ENCODE peak calls at places on chromosomes 3 and 15, in eight cellular contexts. One of them, this sample, is unnamed.

GRCh38 chr3:161163297-161163696 is 57.8 kb upstream of the NMD3 start:
- DNase-seq in RWPE2: peak; percentile 53
- DNase-seq in tibial artery: no peak
- DNase-seq in pancreas: no peak
- DNase-seq in stomach: no peak
- DNase-seq in activated B cell treated with CpG ODN at 0.5 μM for 24 hours: no peak
- DNase-seq in nephron progenitor cell: no peak
- DNase-seq in AG10803: peak; percentile 88
- DNase-seq in this sample: no peak

GRCh38 chr15:83248151-83248851 is 36.2 kb downstream of the BNC1 start:
- DNase-seq in AG10803: peak; percentile 66
- DNase-seq in stomach: no peak
- DNase-seq in pancreas: no peak
- DNase-seq in RWPE2: no peak
- DNase-seq in nephron progenitor cell: peak; percentile 43
- DNase-seq in tibial artery: no peak
- DNase-seq in activated B cell treated with CpG ODN at 0.5 μM for 24 hours: no peak
- DNase-seq in this sample: peak; percentile 57

GRCh38 chr3:125189378-125190165 is 23.0 kb downstream of the SLC12A8 start:
- DNase-seq in tibial artery: no peak
- DNase-seq in stomach: no peak
- DNase-seq in activated B cell treated with CpG ODN at 0.5 μM for 24 hours: no peak
- DNase-seq in RWPE2: no peak
- DNase-seq in AG10803: no peak
- DNase-seq in pancreas: no peak
- DNase-seq in nephron progenitor cell: no peak
- DNase-seq in this sample: no peak

GRCh38 chr3:124530916-124531315 is 199.3 kb upstream of the UMPS start:
- DNase-seq in pancreas: no peak
- DNase-seq in AG10803: no peak
- DNase-seq in stomach: no peak
- DNase-seq in tibial artery: no peak
- DNase-seq in RWPE2: no peak
- DNase-seq in nephron progenitor cell: no peak
- DNase-seq in activated B cell treated with CpG ODN at 0.5 μM for 24 hours: no peak
- DNase-seq in this sample: no peak

GRCh38 chr3:100516843-100517242 is 24.4 kb downstream of the TMEM45A start:
- DNase-seq in nephron progenitor cell: no peak
- DNase-seq in AG10803: peak; percentile 84
- DNase-seq in RWPE2: no peak
- DNase-seq in pancreas: no peak
- DNase-seq in tibial artery: no peak
- DNase-seq in stomach: no peak
- DNase-seq in activated B cell treated with CpG ODN at 0.5 μM for 24 hours: no peak
- DNase-seq in this sample: no peak

GRCh38 chr15:31278544-31279220 is 48.0 kb upstream of the KLF13 start:
- DNase-seq in activated B cell treated with CpG ODN at 0.5 μM for 24 hours: no peak
- DNase-seq in pancreas: peak; percentile 45
- DNase-seq in stomach: peak; percentile 21
- DNase-seq in nephron progenitor cell: no peak
- DNase-seq in RWPE2: peak; percentile 65
- DNase-seq in tibial artery: peak; percentile 56
- DNase-seq in AG10803: no peak
- DNase-seq in this sample: no peak

GRCh38 chr3:170716172-170716800 is 130.4 kb upstream of the SLC7A14 start:
- DNase-seq in tibial artery: no peak
- DNase-seq in nephron progenitor cell: no peak
- DNase-seq in activated B cell treated with CpG ODN at 0.5 μM for 24 hours: no peak
- DNase-seq in AG10803: no peak
- DNase-seq in stomach: no peak
- DNase-seq in pancreas: no peak
- DNase-seq in RWPE2: no peak
- DNase-seq in this sample: no peak

GRCh38 chr15:45129651-45130129 is at the start of the genes DUOX1 and DUOXA1:
- DNase-seq in stomach: peak; percentile 85
- DNase-seq in AG10803: no peak
- DNase-seq in nephron progenitor cell: peak; percentile 65
- DNase-seq in tibial artery: no peak
- DNase-seq in RWPE2: peak; percentile 86
- DNase-seq in activated B cell treated with CpG ODN at 0.5 μM for 24 hours: no peak
- DNase-seq in pancreas: peak; percentile 63
- DNase-seq in this sample: no peak

GRCh38 chr3:94972066-94972465 is 909.2 kb downstream of the NSUN3 start:
- DNase-seq in nephron progenitor cell: no peak
- DNase-seq in pancreas: no peak
- DNase-seq in stomach: no peak
- DNase-seq in RWPE2: no peak
- DNase-seq in tibial artery: no peak
- DNase-seq in AG10803: no peak
- DNase-seq in activated B cell treated with CpG ODN at 0.5 μM for 24 hours: no peak
- DNase-seq in this sample: no peak

GRCh38 chr15:71790081-71790480 is 20.3 kb upstream of the NR2E3 start:
- DNase-seq in tibial artery: peak; percentile 61
- DNase-seq in RWPE2: peak; percentile 92
- DNase-seq in pancreas: no peak
- DNase-seq in AG10803: no peak
- DNase-seq in nephron progenitor cell: no peak
- DNase-seq in activated B cell treated with CpG ODN at 0.5 μM for 24 hours: no peak
- DNase-seq in stomach: peak; percentile 24
- DNase-seq in this sample: no peak

GRCh38 chr15:71434774-71435173 is 319.5 kb downstream of the THSD4 start:
- DNase-seq in tibial artery: no peak
- DNase-seq in pancreas: no peak
- DNase-seq in nephron progenitor cell: no peak
- DNase-seq in activated B cell treated with CpG ODN at 0.5 μM for 24 hours: no peak
- DNase-seq in RWPE2: no peak
- DNase-seq in stomach: no peak
- DNase-seq in AG10803: no peak
- DNase-seq in this sample: no peak

GRCh38 chr3:139043554-139044365 is 932 bp downstream of the PRR23C start:
- DNase-seq in tibial artery: no peak
- DNase-seq in activated B cell treated with CpG ODN at 0.5 μM for 24 hours: no peak
- DNase-seq in nephron progenitor cell: no peak
- DNase-seq in RWPE2: no peak
- DNase-seq in AG10803: no peak
- DNase-seq in stomach: no peak
- DNase-seq in pancreas: peak; percentile 52
- DNase-seq in this sample: no peak

DNA sequence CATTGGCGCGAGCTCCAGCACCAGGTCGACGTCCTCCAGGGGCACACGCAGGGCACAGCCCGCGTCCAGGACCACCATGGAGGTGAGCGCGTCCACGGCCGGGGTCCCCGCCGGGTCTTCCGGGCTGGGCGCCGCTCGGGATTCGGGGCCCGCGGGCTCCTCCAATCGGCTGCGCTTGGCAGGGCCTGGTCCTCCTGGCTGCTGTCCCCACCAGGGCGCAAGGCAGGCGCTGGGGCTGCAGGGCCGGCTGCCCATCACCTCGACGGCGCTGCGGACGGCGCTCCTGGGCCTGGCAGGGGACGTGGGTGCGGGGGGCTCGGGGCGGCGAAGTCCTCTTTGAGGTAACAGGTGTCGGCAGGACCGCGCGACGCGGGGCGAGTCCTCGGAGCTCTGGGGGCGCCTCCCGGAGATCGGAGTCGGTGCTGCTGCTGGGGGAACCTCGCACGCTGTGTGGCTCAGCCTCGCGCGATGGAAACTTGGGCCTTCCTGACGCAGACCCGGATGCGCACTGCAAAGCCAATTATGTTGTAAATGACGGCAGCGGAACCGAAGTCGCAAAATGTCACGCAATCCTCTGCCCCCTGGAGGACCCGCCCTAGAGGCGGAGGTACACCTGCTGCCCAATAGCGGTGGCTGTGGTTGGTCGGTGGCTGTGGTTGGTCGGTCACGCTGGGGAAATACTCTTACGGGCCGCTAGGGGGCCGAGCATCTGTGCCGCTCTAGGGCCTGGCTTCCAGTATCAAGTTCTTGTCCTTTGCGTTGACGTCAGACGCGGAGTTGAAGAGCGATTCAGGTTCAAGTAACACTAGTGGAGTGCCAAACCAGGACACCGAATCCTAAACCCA is at the start of gene PRR23C:
- DNase-seq in stomach: no peak
- DNase-seq in tibial artery: no peak
- DNase-seq in AG10803: no peak
- DNase-seq in RWPE2: no peak
- DNase-seq in nephron progenitor cell: no peak
- DNase-seq in activated B cell treated with CpG ODN at 0.5 μM for 24 hours: no peak
- DNase-seq in pancreas: peak; percentile 36
- DNase-seq in this sample: no peak
- TF ChIP-seq CTCF in stomach: no peak
- TF ChIP-seq CTCF in tibial artery: no peak
- TF ChIP-seq CTCF in AG10803: no peak
- TF ChIP-seq CTCF in RWPE2: no peak
- TF ChIP-seq CTCF in nephron progenitor cell: no peak
- TF ChIP-seq CTCF in activated B cell treated with CpG ODN at 0.5 μM for 24 hours: no peak
- TF ChIP-seq CTCF in pancreas: no peak
- TF ChIP-seq CTCF in this sample: no peak

DNA sequence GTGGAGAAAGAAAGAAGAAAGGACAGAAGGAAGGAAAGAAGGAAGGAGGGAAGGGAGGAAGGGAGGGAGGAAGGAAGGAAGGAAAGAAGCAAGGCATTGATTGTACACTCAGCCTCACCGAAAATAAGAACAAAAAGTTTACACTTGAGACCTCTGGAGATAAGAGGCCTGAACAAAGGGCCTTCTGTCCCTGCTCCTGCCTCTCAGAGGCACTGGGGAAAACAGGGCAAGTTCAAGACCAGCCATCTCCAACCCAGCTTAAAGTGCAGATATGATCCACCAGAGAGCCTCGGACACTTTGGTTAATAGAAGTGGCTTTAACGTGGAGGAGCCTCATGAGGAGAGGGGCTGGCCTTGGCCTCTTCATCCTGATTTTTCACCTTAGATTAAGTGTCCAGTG is 582.9 kb upstream of the PPP2R3A start:
- DNase-seq in nephron progenitor cell: no peak
- DNase-seq in tibial artery: no peak
- DNase-seq in AG10803: no peak
- DNase-seq in stomach: no peak
- DNase-seq in RWPE2: no peak
- DNase-seq in activated B cell treated with CpG ODN at 0.5 μM for 24 hours: no peak
- DNase-seq in pancreas: no peak
- DNase-seq in this sample: no peak
- TF ChIP-seq CTCF in nephron progenitor cell: no peak
- TF ChIP-seq CTCF in tibial artery: no peak
- TF ChIP-seq CTCF in AG10803: no peak
- TF ChIP-seq CTCF in stomach: no peak
- TF ChIP-seq CTCF in RWPE2: no peak
- TF ChIP-seq CTCF in activated B cell treated with CpG ODN at 0.5 μM for 24 hours: no peak
- TF ChIP-seq CTCF in pancreas: no peak
- TF ChIP-seq CTCF in this sample: no peak

GRCh38 chr3:133271491-133271890 is 128.4 kb upstream of the BFSP2 start:
- DNase-seq in RWPE2: no peak
- DNase-seq in nephron progenitor cell: no peak
- DNase-seq in AG10803: no peak
- DNase-seq in stomach: no peak
- DNase-seq in tibial artery: no peak
- DNase-seq in activated B cell treated with CpG ODN at 0.5 μM for 24 hours: no peak
- DNase-seq in pancreas: no peak
- DNase-seq in this sample: no peak
- TF ChIP-seq CTCF in RWPE2: no peak
- TF ChIP-seq CTCF in nephron progenitor cell: no peak
- TF ChIP-seq CTCF in AG10803: no peak
- TF ChIP-seq CTCF in stomach: no peak
- TF ChIP-seq CTCF in tibial artery: no peak
- TF ChIP-seq CTCF in activated B cell treated with CpG ODN at 0.5 μM for 24 hours: no peak
- TF ChIP-seq CTCF in pancreas: no peak
- TF ChIP-seq CTCF in this sample: no peak

GRCh38 chr3:106176734-106177133 is 307.9 kb upstream of the CBLB start:
- DNase-seq in activated B cell treated with CpG ODN at 0.5 μM for 24 hours: no peak
- DNase-seq in stomach: no peak
- DNase-seq in nephron progenitor cell: no peak
- DNase-seq in tibial artery: no peak
- DNase-seq in RWPE2: no peak
- DNase-seq in AG10803: peak; percentile 12
- DNase-seq in pancreas: no peak
- DNase-seq in this sample: no peak
- TF ChIP-seq CTCF in activated B cell treated with CpG ODN at 0.5 μM for 24 hours: no peak
- TF ChIP-seq CTCF in stomach: no peak
- TF ChIP-seq CTCF in nephron progenitor cell: no peak
- TF ChIP-seq CTCF in tibial artery: no peak
- TF ChIP-seq CTCF in RWPE2: no peak
- TF ChIP-seq CTCF in AG10803: no peak
- TF ChIP-seq CTCF in pancreas: no peak
- TF ChIP-seq CTCF in this sample: no peak

GRCh38 chr3:114453296-114453888 is 159.6 kb downstream of the TIGIT start:
- DNase-seq in RWPE2: no peak
- DNase-seq in stomach: no peak
- DNase-seq in pancreas: no peak
- DNase-seq in activated B cell treated with CpG ODN at 0.5 μM for 24 hours: no peak
- DNase-seq in AG10803: no peak
- DNase-seq in nephron progenitor cell: no peak
- DNase-seq in tibial artery: no peak
- DNase-seq in this sample: no peak

GRCh38 chr3:114456742-114457141 is 162.9 kb downstream of the TIGIT start:
- DNase-seq in activated B cell treated with CpG ODN at 0.5 μM for 24 hours: no peak
- DNase-seq in pancreas: no peak
- DNase-seq in nephron progenitor cell: no peak
- DNase-seq in tibial artery: no peak
- DNase-seq in AG10803: no peak
- DNase-seq in stomach: no peak
- DNase-seq in RWPE2: no peak
- DNase-seq in this sample: no peak

GRCh38 chr3:114452176-114452744 is 158.4 kb downstream of the TIGIT start:
- DNase-seq in nephron progenitor cell: no peak
- DNase-seq in pancreas: no peak
- DNase-seq in activated B cell treated with CpG ODN at 0.5 μM for 24 hours: no peak
- DNase-seq in AG10803: no peak
- DNase-seq in stomach: no peak
- DNase-seq in tibial artery: no peak
- DNase-seq in RWPE2: no peak
- DNase-seq in this sample: no peak

GRCh38 chr3:114455432-114455831 is 161.6 kb downstream of the TIGIT start:
- DNase-seq in activated B cell treated with CpG ODN at 0.5 μM for 24 hours: no peak
- DNase-seq in pancreas: no peak
- DNase-seq in RWPE2: no peak
- DNase-seq in nephron progenitor cell: no peak
- DNase-seq in stomach: no peak
- DNase-seq in AG10803: no peak
- DNase-seq in tibial artery: no peak
- DNase-seq in this sample: no peak

GRCh38 chr3:114454592-114455251 is 160.9 kb downstream of the TIGIT start:
- DNase-seq in stomach: no peak
- DNase-seq in activated B cell treated with CpG ODN at 0.5 μM for 24 hours: no peak
- DNase-seq in RWPE2: no peak
- DNase-seq in pancreas: no peak
- DNase-seq in nephron progenitor cell: peak; percentile 42
- DNase-seq in AG10803: peak; percentile 56
- DNase-seq in tibial artery: no peak
- DNase-seq in this sample: peak; percentile 28
- TF ChIP-seq CTCF in stomach: no peak
- TF ChIP-seq CTCF in activated B cell treated with CpG ODN at 0.5 μM for 24 hours: no peak
- TF ChIP-seq CTCF in RWPE2: no peak
- TF ChIP-seq CTCF in pancreas: no peak
- TF ChIP-seq CTCF in nephron progenitor cell: no peak
- TF ChIP-seq CTCF in AG10803: no peak
- TF ChIP-seq CTCF in tibial artery: no peak
- TF ChIP-seq CTCF in this sample: no peak

GRCh38 chr15:92205255-92205739 is 188.4 kb upstream of the ST8SIA2 start:
- DNase-seq in RWPE2: no peak
- DNase-seq in stomach: no peak
- DNase-seq in AG10803: peak; percentile 6
- DNase-seq in nephron progenitor cell: no peak
- DNase-seq in tibial artery: no peak
- DNase-seq in activated B cell treated with CpG ODN at 0.5 μM for 24 hours: no peak
- DNase-seq in pancreas: no peak
- DNase-seq in this sample: no peak
- TF ChIP-seq CTCF in RWPE2: peak; percentile 35
- TF ChIP-seq CTCF in stomach: no peak
- TF ChIP-seq CTCF in AG10803: peak; percentile 38
- TF ChIP-seq CTCF in nephron progenitor cell: no peak
- TF ChIP-seq CTCF in tibial artery: no peak
- TF ChIP-seq CTCF in activated B cell treated with CpG ODN at 0.5 μM for 24 hours: no peak
- TF ChIP-seq CTCF in pancreas: no peak
- TF ChIP-seq CTCF in this sample: no peak

This sample was measured in neural crest cell.